ENCODE peak calls at places on chromosomes 11 and 22, in seven cellular contexts. One of them, this sample, is unnamed.

GRCh38 chr22:40533712-40534378 is 102.7 kb downstream of the MRTFA start:
- DNase-seq in CD8-positive, alpha-beta memory T cell: peak; percentile 74
- DNase-seq in HAP-1: peak; percentile 87
- DNase-seq in PC-3: peak; percentile 62
- DNase-seq in right atrium auricular region: no peak
- DNase-seq in CD8-positive, alpha-beta T cell: peak; percentile 66
- DNase-seq in hepatocyte: peak; percentile 40
- DNase-seq in this sample: no peak

GRCh38 chr11:118064956-118065355 is 11.9 kb upstream of the TMPRSS4 start:
- DNase-seq in CD8-positive, alpha-beta memory T cell: no peak
- DNase-seq in HAP-1: no peak
- DNase-seq in PC-3: no peak
- DNase-seq in right atrium auricular region: no peak
- DNase-seq in CD8-positive, alpha-beta T cell: no peak
- DNase-seq in hepatocyte: no peak
- DNase-seq in this sample: no peak

GRCh38 chr11:120807414-120808150 is 216.3 kb upstream of the TBCEL start:
- DNase-seq in CD8-positive, alpha-beta memory T cell: no peak
- DNase-seq in HAP-1: no peak
- DNase-seq in PC-3: peak; percentile 95
- DNase-seq in right atrium auricular region: no peak
- DNase-seq in CD8-positive, alpha-beta T cell: no peak
- DNase-seq in hepatocyte: peak; percentile 51
- DNase-seq in this sample: no peak

GRCh38 chr11:118168316-118168715 is 8.1 kb downstream of the SCN2B start:
- DNase-seq in CD8-positive, alpha-beta memory T cell: no peak
- DNase-seq in HAP-1: no peak
- DNase-seq in PC-3: no peak
- DNase-seq in right atrium auricular region: no peak
- DNase-seq in CD8-positive, alpha-beta T cell: no peak
- DNase-seq in hepatocyte: no peak
- DNase-seq in this sample: no peak

GRCh38 chr22:37492428-37493344 is 6.5 kb upstream of the MFNG start:
- DNase-seq in CD8-positive, alpha-beta memory T cell: peak; percentile 55
- DNase-seq in HAP-1: peak; percentile 51
- DNase-seq in PC-3: peak; percentile 54
- DNase-seq in right atrium auricular region: no peak
- DNase-seq in CD8-positive, alpha-beta T cell: peak; percentile 54
- DNase-seq in hepatocyte: no peak
- DNase-seq in this sample: no peak

GRCh38 chr11:104917259-104918112 is 19.2 kb upstream of the CASP12 start:
- DNase-seq in CD8-positive, alpha-beta memory T cell: peak; percentile 21
- DNase-seq in HAP-1: no peak
- DNase-seq in PC-3: no peak
- DNase-seq in right atrium auricular region: no peak
- DNase-seq in CD8-positive, alpha-beta T cell: no peak
- DNase-seq in hepatocyte: no peak
- DNase-seq in this sample: no peak

GRCh38 chr11:78975081-78975480 is 400.4 kb upstream of the NARS2 start:
- DNase-seq in CD8-positive, alpha-beta memory T cell: no peak
- DNase-seq in HAP-1: no peak
- DNase-seq in PC-3: no peak
- DNase-seq in right atrium auricular region: no peak
- DNase-seq in CD8-positive, alpha-beta T cell: no peak
- DNase-seq in hepatocyte: no peak
- DNase-seq in this sample: no peak

GRCh38 chr11:102985850-102986249 is 30.3 kb upstream of the MMP13 start:
- DNase-seq in CD8-positive, alpha-beta memory T cell: no peak
- DNase-seq in HAP-1: no peak
- DNase-seq in PC-3: no peak
- DNase-seq in right atrium auricular region: no peak
- DNase-seq in CD8-positive, alpha-beta T cell: no peak
- DNase-seq in hepatocyte: no peak
- DNase-seq in this sample: no peak

GRCh38 chr11:65652511-65653228 is 10.0 kb downstream of the RELA start:
- DNase-seq in CD8-positive, alpha-beta memory T cell: peak; percentile 97
- DNase-seq in HAP-1: peak; percentile 75
- DNase-seq in PC-3: peak; percentile 95
- DNase-seq in right atrium auricular region: peak; percentile 93
- DNase-seq in CD8-positive, alpha-beta T cell: peak; percentile 94
- DNase-seq in hepatocyte: peak; percentile 96
- DNase-seq in this sample: peak; percentile 97

GRCh38 chr22:49670610-49671330 is 156.9 kb downstream of the BRD1 start:
- DNase-seq in CD8-positive, alpha-beta memory T cell: peak; percentile 3
- DNase-seq in HAP-1: no peak
- DNase-seq in PC-3: no peak
- DNase-seq in right atrium auricular region: no peak
- DNase-seq in CD8-positive, alpha-beta T cell: no peak
- DNase-seq in hepatocyte: no peak
- DNase-seq in this sample: no peak

GRCh38 chr11:43892851-43893250 is 12.2 kb downstream of the ALKBH3 start:
- DNase-seq in CD8-positive, alpha-beta memory T cell: no peak
- DNase-seq in HAP-1: no peak
- DNase-seq in PC-3: no peak
- DNase-seq in right atrium auricular region: no peak
- DNase-seq in CD8-positive, alpha-beta T cell: no peak
- DNase-seq in hepatocyte: no peak
- DNase-seq in this sample: no peak

GRCh38 chr11:12019337-12019736 is 10.9 kb upstream of the DKK3 start:
- DNase-seq in CD8-positive, alpha-beta memory T cell: no peak
- DNase-seq in HAP-1: no peak
- DNase-seq in PC-3: no peak
- DNase-seq in right atrium auricular region: no peak
- DNase-seq in CD8-positive, alpha-beta T cell: no peak
- DNase-seq in hepatocyte: peak; percentile 47
- DNase-seq in this sample: no peak

GRCh38 chr11:32630844-32631243 is 47.2 kb downstream of the EIF3M start:
- DNase-seq in CD8-positive, alpha-beta memory T cell: no peak
- DNase-seq in HAP-1: no peak
- DNase-seq in PC-3: no peak
- DNase-seq in right atrium auricular region: no peak
- DNase-seq in CD8-positive, alpha-beta T cell: no peak
- DNase-seq in hepatocyte: no peak
- DNase-seq in this sample: no peak

GRCh38 chr22:48402591-48403031 is 1425.1 kb downstream of the BRD1 start:
- DNase-seq in CD8-positive, alpha-beta memory T cell: no peak
- DNase-seq in HAP-1: no peak
- DNase-seq in PC-3: no peak
- DNase-seq in right atrium auricular region: peak; percentile 36
- DNase-seq in CD8-positive, alpha-beta T cell: no peak
- DNase-seq in hepatocyte: no peak
- DNase-seq in this sample: no peak

GRCh38 chr11:128776088-128776433 is 82.2 kb downstream of the FLI1 start:
- DNase-seq in CD8-positive, alpha-beta memory T cell: no peak
- DNase-seq in HAP-1: no peak
- DNase-seq in PC-3: no peak
- DNase-seq in right atrium auricular region: no peak
- DNase-seq in CD8-positive, alpha-beta T cell: peak; percentile 71
- DNase-seq in hepatocyte: no peak
- DNase-seq in this sample: peak; percentile 7

GRCh38 chr11:87976009-87976408 is 199.2 kb downstream of the RAB38 start:
- DNase-seq in CD8-positive, alpha-beta memory T cell: no peak
- DNase-seq in HAP-1: no peak
- DNase-seq in PC-3: no peak
- DNase-seq in right atrium auricular region: no peak
- DNase-seq in CD8-positive, alpha-beta T cell: no peak
- DNase-seq in hepatocyte: no peak
- DNase-seq in this sample: no peak

GRCh38 chr11:103888541-103888951 is 147.9 kb upstream of the DDI1 start:
- DNase-seq in CD8-positive, alpha-beta memory T cell: no peak
- DNase-seq in HAP-1: no peak
- DNase-seq in PC-3: peak; percentile 42
- DNase-seq in right atrium auricular region: no peak
- DNase-seq in CD8-positive, alpha-beta T cell: no peak
- DNase-seq in hepatocyte: no peak
- DNase-seq in this sample: no peak

GRCh38 chr11:130847517-130847916 is 68.8 kb downstream of the SNX19 start:
- DNase-seq in CD8-positive, alpha-beta memory T cell: no peak
- DNase-seq in HAP-1: no peak
- DNase-seq in PC-3: peak; percentile 99
- DNase-seq in right atrium auricular region: no peak
- DNase-seq in CD8-positive, alpha-beta T cell: no peak
- DNase-seq in hepatocyte: no peak
- DNase-seq in this sample: no peak

GRCh38 chr11:59273008-59273841 is 60.5 kb upstream of the MPEG1 start:
- DNase-seq in CD8-positive, alpha-beta memory T cell: peak; percentile 7
- DNase-seq in HAP-1: no peak
- DNase-seq in PC-3: peak; percentile 29
- DNase-seq in right atrium auricular region: no peak
- DNase-seq in CD8-positive, alpha-beta T cell: no peak
- DNase-seq in hepatocyte: no peak
- DNase-seq in this sample: no peak

GRCh38 chr11:75474878-75475766 is 42.1 kb upstream of the KLHL35 start:
- DNase-seq in CD8-positive, alpha-beta memory T cell: peak; percentile 55
- DNase-seq in HAP-1: no peak
- DNase-seq in PC-3: no peak
- DNase-seq in right atrium auricular region: no peak
- DNase-seq in CD8-positive, alpha-beta T cell: peak; percentile 79
- DNase-seq in hepatocyte: peak; percentile 59
- DNase-seq in this sample: no peak

GRCh38 chr11:11681536-11681935 is 59.7 kb upstream of the GALNT18 start:
- DNase-seq in CD8-positive, alpha-beta memory T cell: no peak
- DNase-seq in HAP-1: no peak
- DNase-seq in PC-3: no peak
- DNase-seq in right atrium auricular region: no peak
- DNase-seq in CD8-positive, alpha-beta T cell: no peak
- DNase-seq in hepatocyte: no peak
- DNase-seq in this sample: no peak

GRCh38 chr11:85874265-85874664 is 19.1 kb downstream of the CCDC83 start:
- DNase-seq in CD8-positive, alpha-beta memory T cell: no peak
- DNase-seq in HAP-1: no peak
- DNase-seq in PC-3: no peak
- DNase-seq in right atrium auricular region: no peak
- DNase-seq in CD8-positive, alpha-beta T cell: no peak
- DNase-seq in hepatocyte: no peak
- DNase-seq in this sample: no peak

GRCh38 chr11:134226806-134227325 is 2.4 kb downstream of the VPS26B start:
- DNase-seq in CD8-positive, alpha-beta memory T cell: no peak
- DNase-seq in HAP-1: no peak
- DNase-seq in PC-3: no peak
- DNase-seq in right atrium auricular region: no peak
- DNase-seq in CD8-positive, alpha-beta T cell: no peak
- DNase-seq in hepatocyte: no peak
- DNase-seq in this sample: no peak

GRCh38 chr11:36361901-36362391 is 65.9 kb downstream of the PRR5L start:
- DNase-seq in CD8-positive, alpha-beta memory T cell: no peak
- DNase-seq in HAP-1: no peak
- DNase-seq in PC-3: peak; percentile 40
- DNase-seq in right atrium auricular region: peak; percentile 63
- DNase-seq in CD8-positive, alpha-beta T cell: no peak
- DNase-seq in hepatocyte: peak; percentile 72
- DNase-seq in this sample: no peak

DNA sequence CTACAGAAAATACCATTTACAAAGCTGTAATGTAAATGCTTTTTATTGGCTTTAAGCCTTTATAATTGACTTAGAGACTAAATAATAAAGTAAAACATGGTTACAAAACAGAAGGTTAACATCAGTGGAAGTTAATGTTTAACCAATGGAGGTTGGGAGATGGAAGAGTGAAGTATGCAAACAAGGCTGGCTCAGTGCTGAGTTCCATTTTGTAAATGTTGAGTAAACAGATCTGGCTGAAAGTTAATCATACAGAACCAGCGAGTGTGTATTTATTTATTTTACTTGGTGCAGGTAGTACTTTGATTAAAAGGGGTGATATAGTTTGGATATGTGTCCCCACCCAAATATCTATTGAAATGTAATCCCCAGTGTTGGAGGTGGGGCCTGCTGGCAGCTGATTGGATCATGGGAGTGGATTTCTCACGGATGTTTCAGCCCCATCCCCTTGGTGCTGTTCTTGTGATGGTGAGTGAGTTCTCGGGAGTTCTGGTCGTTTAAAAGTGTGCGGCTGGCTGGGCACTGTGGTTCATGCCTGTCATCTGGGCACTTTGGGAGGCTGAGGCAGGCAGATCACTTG is 827.4 kb downstream of the OPCML start:
- DNase-seq in CD8-positive, alpha-beta memory T cell: no peak
- DNase-seq in HAP-1: no peak
- DNase-seq in PC-3: no peak
- DNase-seq in right atrium auricular region: no peak
- DNase-seq in CD8-positive, alpha-beta T cell: no peak
- DNase-seq in hepatocyte: peak; percentile 69
- DNase-seq in this sample: no peak
- H3K9me3 ChIP-seq in CD8-positive, alpha-beta memory T cell: no peaks in the 10 kb centered on the region
- H3K9me3 ChIP-seq in HAP-1: no peaks in the 10 kb centered on the region
- H3K9me3 ChIP-seq in PC-3: peaks cover 31% of the 10 kb centered on the region
- H3K9me3 ChIP-seq in right atrium auricular region: no peaks in the 10 kb centered on the region
- H3K9me3 ChIP-seq in CD8-positive, alpha-beta T cell: no peaks in the 10 kb centered on the region
- H3K9me3 ChIP-seq in hepatocyte: no peaks in the 10 kb centered on the region
- H3K9me3 ChIP-seq in this sample: no peaks in the 10 kb centered on the region

DNA sequence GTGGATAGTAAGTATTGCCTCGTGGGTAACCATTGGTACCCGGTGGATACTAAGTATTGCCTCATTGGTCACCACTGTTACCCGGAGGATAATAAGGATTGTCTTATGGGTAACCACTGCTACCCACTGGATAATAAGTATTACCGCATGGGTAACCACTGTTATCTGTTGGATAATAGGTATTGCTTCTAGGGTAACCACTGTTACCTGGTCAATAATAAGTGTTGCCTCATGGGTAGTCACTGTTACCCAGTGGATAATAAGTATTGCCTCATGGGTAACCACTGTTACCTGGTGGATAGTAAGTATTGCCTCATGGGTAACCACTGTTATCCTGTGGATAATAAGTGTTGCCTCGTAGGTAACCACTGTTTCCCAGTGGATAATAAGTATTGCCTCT is 22.6 kb upstream of the NXPE4 start:
- DNase-seq in CD8-positive, alpha-beta memory T cell: no peak
- DNase-seq in HAP-1: no peak
- DNase-seq in PC-3: no peak
- DNase-seq in right atrium auricular region: no peak
- DNase-seq in CD8-positive, alpha-beta T cell: no peak
- DNase-seq in hepatocyte: no peak
- DNase-seq in this sample: no peak
- H3K9me3 ChIP-seq in CD8-positive, alpha-beta memory T cell: no peaks in the 10 kb centered on the region
- H3K9me3 ChIP-seq in HAP-1: no peaks in the 10 kb centered on the region
- H3K9me3 ChIP-seq in PC-3: peaks cover 45% of the 10 kb centered on the region
- H3K9me3 ChIP-seq in right atrium auricular region: no peaks in the 10 kb centered on the region
- H3K9me3 ChIP-seq in CD8-positive, alpha-beta T cell: peaks cover 6% of the 10 kb centered on the region
- H3K9me3 ChIP-seq in hepatocyte: no peaks in the 10 kb centered on the region
- H3K9me3 ChIP-seq in this sample: peaks cover 4% of the 10 kb centered on the region

GRCh38 chr11:91866642-91867041 is 358.0 kb upstream of the FAT3 start:
- DNase-seq in CD8-positive, alpha-beta memory T cell: no peak
- DNase-seq in HAP-1: no peak
- DNase-seq in PC-3: no peak
- DNase-seq in right atrium auricular region: no peak
- DNase-seq in CD8-positive, alpha-beta T cell: no peak
- DNase-seq in hepatocyte: no peak
- DNase-seq in this sample: no peak
- H3K9me3 ChIP-seq in CD8-positive, alpha-beta memory T cell: no peaks in the 10 kb centered on the region
- H3K9me3 ChIP-seq in HAP-1: no peaks in the 10 kb centered on the region
- H3K9me3 ChIP-seq in PC-3: no peaks in the 10 kb centered on the region
- H3K9me3 ChIP-seq in right atrium auricular region: no peaks in the 10 kb centered on the region
- H3K9me3 ChIP-seq in CD8-positive, alpha-beta T cell: no peaks in the 10 kb centered on the region
- H3K9me3 ChIP-seq in hepatocyte: no peaks in the 10 kb centered on the region
- H3K9me3 ChIP-seq in this sample: no peaks in the 10 kb centered on the region

DNA sequence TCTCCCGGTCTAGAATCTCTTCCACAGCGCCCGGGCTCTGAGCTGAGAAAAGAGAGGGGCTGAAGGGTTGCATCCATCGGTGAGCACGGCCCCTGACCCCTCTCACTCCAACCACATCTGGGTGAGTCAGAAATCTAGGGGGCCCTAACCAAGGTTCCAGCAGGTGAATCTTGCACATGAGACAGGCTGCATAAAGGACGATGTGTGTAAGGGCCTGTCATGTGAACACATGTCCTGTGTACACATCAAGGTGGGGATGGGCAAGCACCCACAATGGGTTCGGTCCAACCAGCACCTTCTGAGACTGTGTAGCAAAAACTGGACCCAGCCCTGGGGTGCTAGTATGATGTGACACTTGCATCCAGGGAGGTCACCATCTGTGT is 1.2 kb downstream of the BET1L start:
- DNase-seq in CD8-positive, alpha-beta memory T cell: no peak
- DNase-seq in HAP-1: no peak
- DNase-seq in PC-3: no peak
- DNase-seq in right atrium auricular region: no peak
- DNase-seq in CD8-positive, alpha-beta T cell: no peak
- DNase-seq in hepatocyte: no peak
- DNase-seq in this sample: no peak
- H3K9me3 ChIP-seq in CD8-positive, alpha-beta memory T cell: no peaks in the 10 kb centered on the region
- H3K9me3 ChIP-seq in HAP-1: no peaks in the 10 kb centered on the region
- H3K9me3 ChIP-seq in PC-3: no peaks in the 10 kb centered on the region
- H3K9me3 ChIP-seq in right atrium auricular region: no peaks in the 10 kb centered on the region
- H3K9me3 ChIP-seq in CD8-positive, alpha-beta T cell: no peaks in the 10 kb centered on the region
- H3K9me3 ChIP-seq in hepatocyte: no peaks in the 10 kb centered on the region
- H3K9me3 ChIP-seq in this sample: no peaks in the 10 kb centered on the region

This sample was measured in T-helper 17 cell.